ENCODE peak calls at places on chromosomes 4 and X, in six cellular contexts. I is NCI-H1092, M is NT2/D1, P is cardiac muscle cell, A is hippocampal formation, E is SIG-M5. H is an unnamed sample.

GRCh38 chr4:119087121-119087520 is 48.5 kb upstream of the MYOZ2 start:
- DNase-seq in I (no peak), M (no peak), P (no peak), A (no peak), E (no peak), H (no peak)

GRCh38 chrX:49237060-49237459 is 1.8 kb downstream of the CCDC22 start:
- DNase-seq in I (no peak), M (no peak), P (no peak), A (peak; percentile 5), E (peak; percentile 77), H (no peak)

GRCh38 chr4:7183780-7184460 is 8.4 kb upstream of the SORCS2 start:
- DNase-seq in I (no peak), M (no peak), P (no peak), A (no peak), E (no peak), H (no peak)

GRCh38 chr4:24594887-24595286 is 10.5 kb upstream of the DHX15 start:
- DNase-seq in I (no peak), M (no peak), P (no peak), A (no peak), E (no peak), H (no peak)

GRCh38 chr4:38803833-38804653 is 548 bp downstream of the TLR1 start:
- DNase-seq in I (no peak), M (no peak), P (no peak), A (peak; percentile 6), E (no peak), H (no peak)

GRCh38 chr4:38170800-38171199 is 210.6 kb downstream of the PTTG2 start:
- DNase-seq in I (no peak), M (no peak), P (no peak), A (no peak), E (no peak), H (no peak)

GRCh38 chr4:30839583-30840520 is 119.7 kb downstream of the PCDH7 start:
- DNase-seq in I (no peak), M (no peak), P (no peak), A (no peak), E (no peak), H (no peak)

GRCh38 chr4:123505457-123506310 is 109.1 kb downstream of the SPRY1 start:
- DNase-seq in I (peak; percentile 97), M (peak; percentile 92), P (peak; percentile 76), A (peak; percentile 46), E (no peak), H (no peak)

GRCh38 chr4:152990471-152991131 is 54.5 kb downstream of the FHDC1 start:
- DNase-seq in I (no peak), M (no peak), P (no peak), A (no peak), E (no peak), H (no peak)

GRCh38 chr4:103915224-103915869 is 195.6 kb upstream of the TACR3 start:
- DNase-seq in I (no peak), M (no peak), P (peak; percentile 32), A (no peak), E (no peak), H (no peak)

GRCh38 chrX:8433296-8434094 is 31.1 kb upstream of the VCX3B start:
- DNase-seq in I (no peak), M (no peak), P (no peak), A (no peak), E (no peak), H (no peak)

GRCh38 chr4:152114562-152114961 is 353.8 kb upstream of the GATB start:
- DNase-seq in I (no peak), M (no peak), P (no peak), A (no peak), E (no peak), H (no peak)

GRCh38 chrX:41265615-41266014 is 68.3 kb upstream of the DDX3X start:
- DNase-seq in I (no peak), M (no peak), P (no peak), A (no peak), E (no peak), H (peak; percentile 50)

GRCh38 chrX:109472939-109473713 is 8.8 kb downstream of the GUCY2F start:
- DNase-seq in I (no peak), M (peak; percentile 83), P (peak; percentile 77), A (no peak), E (no peak), H (no peak)

GRCh38 chrX:125998432-125998831 is 167.7 kb downstream of the DCAF12L2 start:
- DNase-seq in I (no peak), M (no peak), P (peak; percentile 16), A (no peak), E (no peak), H (no peak)

GRCh38 chr4:113990886-113991285 is 11.4 kb upstream of the ARSJ start:
- DNase-seq in I (no peak), M (no peak), P (no peak), A (no peak), E (no peak), H (no peak)

GRCh38 chrX:130896816-130897508 is 6.0 kb downstream of the ENOX2 start:
- DNase-seq in I (no peak), M (no peak), P (no peak), A (no peak), E (no peak), H (no peak)

GRCh38 chrX:133412246-133412645 is 3.0 kb downstream of the GPC4 start:
- DNase-seq in I (no peak), M (no peak), P (no peak), A (no peak), E (no peak), H (no peak)

GRCh38 chrX:9566150-9566621 is 101.3 kb downstream of the TBL1X start:
- DNase-seq in I (no peak), M (no peak), P (no peak), A (peak; percentile 37), E (no peak), H (no peak)